ENCODE peak calls at places on chromosomes 16 and 17, in six cellular contexts. G is mucosa of descending colon, X is AG10803, H is caudate nucleus, L is brain microvascular endothelial cell, B is HT-29. Q is an unnamed sample.

GRCh38 chr17:69434164-69434579 is 19.7 kb downstream of the MAP2K6 start:
- DNase-seq in L (no peak), H (peak; percentile 77), B (peak; percentile 44), X (no peak), G (no peak), Q (no peak)

GRCh38 chr17:1882836-1883235 is 53.0 kb downstream of the RPA1 start:
- DNase-seq in G (no peak), H (peak; percentile 5), X (peak; percentile 43), L (peak; percentile 51), B (peak; percentile 42), Q (peak; percentile 39)

GRCh38 chr16:19490619-19491018 is 31.3 kb downstream of the GDE1 start:
- DNase-seq in H (no peak), G (no peak), X (no peak), L (no peak), B (no peak), Q (no peak)

GRCh38 chr17:69828087-69828486 is 246.9 kb upstream of the KCNJ16 start:
- DNase-seq in L (peak; percentile 9), B (no peak), H (no peak), G (no peak), X (peak; percentile 46), Q (no peak)

GRCh38 chr17:45311762-45312476 is 4.9 kb downstream of the MAP3K14 start:
- DNase-seq in H (peak; percentile 73), X (peak; percentile 49), L (peak; percentile 39), G (peak; percentile 85), B (peak; percentile 83), Q (no peak)

GRCh38 chr16:11257131-11257938 is 1.3 kb upstream of the SOCS1 start:
- DNase-seq in H (peak; percentile 74), X (peak; percentile 78), G (peak; percentile 80), B (peak; percentile 84), L (peak; percentile 80), Q (peak; percentile 86)

GRCh38 chr16:68069511-68070248 is 15.5 kb upstream of the NFATC3 start:
- DNase-seq in G (peak; percentile 81), H (no peak), X (no peak), B (no peak), L (no peak), Q (peak; percentile 22)

GRCh38 chr16:27383511-27384243 is 18.3 kb upstream of the IL21R start:
- DNase-seq in X (no peak), H (no peak), B (no peak), L (no peak), G (no peak), Q (no peak)

GRCh38 chr17:67460097-67460496 is 83.0 kb downstream of the PITPNC1 start:
- DNase-seq in X (no peak), G (no peak), L (no peak), B (no peak), H (no peak), Q (no peak)

Q was measured in retina.